ENCODE peak calls at places on chromosomes 11 and 22, in seven cellular contexts. Y is Jurkat, Clone E6-1; J is AG09309; A is ovary; R is colonic mucosa; S is AG10803; F is H7. C is an unnamed sample.

GRCh38 chr11:47004595-47005033 is 68.1 kb downstream of the CSTPP1 start:
- DNase-seq in F (no peak), J (peak), A (peak), Y (peak), R (peak), S (peak), C (no peak)

GRCh38 chr11:3162410-3163240 is 2.5 kb downstream of the OSBPL5 start:
- DNase-seq in S (no peak), Y (no peak), F (peak), A (peak), J (no peak), R (no peak), C (no peak)

GRCh38 chr11:66617148-66617814 is 851 bp downstream of the RBM14 start:
- DNase-seq in A (no peak), F (no peak), Y (no peak), R (no peak), S (peak), J (no peak), C (no peak)

GRCh38 chr22:45218974-45219373 is 21.7 kb downstream of the KIAA0930 start:
- DNase-seq in F (no peak), S (peak), Y (peak), R (no peak), J (no peak), A (no peak), C (peak)

GRCh38 chr11:83292709-83293435 is 6.7 kb upstream of the CCDC90B start:
- DNase-seq in F (peak), J (peak), R (peak), A (no peak), Y (peak), S (peak), C (peak)

GRCh38 chr11:124644426-124645280 is 22.0 kb downstream of the TBRG1 start:
- DNase-seq in Y (peak), A (peak), R (peak), S (peak), F (peak), J (no peak), C (no peak)

GRCh38 chr11:100719362-100719761 is 32.3 kb downstream of the ARHGAP42 start:
- DNase-seq in Y (no peak), F (peak), R (no peak), S (peak), J (no peak), A (no peak), C (no peak)

GRCh38 chr11:61747389-61748285 is 4.8 kb upstream of the MYRF start:
- DNase-seq in S (peak), R (peak), F (peak), J (no peak), Y (no peak), A (peak), C (no peak)

GRCh38 chr11:78694152-78694551 is 119.5 kb upstream of the NARS2 start:
- DNase-seq in F (no peak), J (no peak), R (no peak), S (no peak), A (no peak), Y (no peak), C (no peak)

GRCh38 chr11:112797653-112798293 is 163.4 kb upstream of the NCAM1 start:
- DNase-seq in F (peak), J (no peak), R (no peak), A (no peak), Y (no peak), S (peak), C (peak)

GRCh38 chr11:62242021-62242420 is at the start of gene SCGB1D2:
- DNase-seq in F (no peak), J (no peak), S (no peak), A (no peak), R (no peak), Y (no peak), C (no peak)

GRCh38 chr11:3109434-3109833 is 52.2 kb upstream of the CARS1 start:
- DNase-seq in A (peak), J (no peak), Y (no peak), S (no peak), F (peak), R (no peak), C (no peak)

GRCh38 chr11:20457001-20457768 is 69.7 kb downstream of the PRMT3 start:
- DNase-seq in A (no peak), F (no peak), S (no peak), J (no peak), R (no peak), Y (no peak), C (no peak)

GRCh38 chr22:45163074-45163416 is 680 bp upstream of the NUP50 start:
- DNase-seq in A (no peak), Y (no peak), R (no peak), J (no peak), S (peak), F (no peak), C (no peak)

DNA sequence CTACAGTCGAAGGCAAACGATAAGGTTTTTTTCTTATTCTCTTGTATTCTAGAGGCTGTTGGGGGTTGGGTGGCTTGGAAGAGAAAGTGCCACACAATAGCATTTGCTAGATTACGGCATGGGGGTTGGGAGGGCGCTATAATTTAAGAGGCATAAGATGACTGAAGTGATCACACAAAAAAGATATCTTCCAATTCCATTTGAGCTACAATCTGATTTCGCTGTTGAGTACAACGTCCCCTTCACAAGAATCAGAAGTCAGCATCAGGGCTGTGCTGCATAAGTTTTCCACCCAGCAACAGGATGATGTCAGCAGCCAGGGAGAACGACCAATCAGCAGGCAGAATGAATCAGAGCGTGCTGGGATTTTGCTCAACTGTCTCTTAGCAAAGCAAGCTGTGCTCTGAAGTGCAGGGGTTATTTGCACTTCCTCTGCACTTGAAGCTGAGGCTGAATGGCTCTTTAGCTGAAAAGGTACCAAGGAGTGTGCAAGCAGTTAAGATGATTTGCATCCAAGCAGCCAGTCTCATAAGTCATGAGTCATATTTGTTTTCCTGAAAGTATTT is 23.2 kb upstream of the SESN3 start:
- DNase-seq in A (peak), R (peak), F (peak), Y (peak), S (peak), J (peak), C (peak)
- H3K4me3 ChIP-seq in A (no peak), R (no peak), F (no peak), Y (peak), S (peak), J (peak), C (peak)

GRCh38 chr22:23896166-23896522 is 2.0 kb downstream of the MIF start:
- DNase-seq in A (no peak), Y (no peak), S (no peak), R (no peak), F (no peak), J (no peak), C (no peak)
- H3K4me3 ChIP-seq in A (no peak), Y (peak), S (no peak), R (no peak), F (no peak), J (no peak), C (peak)

GRCh38 chr11:34865261-34865660 is 50.9 kb downstream of the APIP start:
- DNase-seq in R (no peak), S (no peak), Y (no peak), J (no peak), F (no peak), A (no peak), C (no peak)

GRCh38 chr11:34869425-34869824 is 46.8 kb downstream of the APIP start:
- DNase-seq in F (peak), S (no peak), J (no peak), Y (peak), R (no peak), A (no peak), C (no peak)

GRCh38 chr11:34870548-34871209 is 45.5 kb downstream of the APIP start:
- DNase-seq in Y (no peak), R (no peak), S (no peak), J (no peak), F (no peak), A (no peak), C (no peak)

GRCh38 chr11:34863048-34863447 is 53.1 kb downstream of the APIP start:
- DNase-seq in F (no peak), Y (no peak), R (no peak), J (no peak), A (no peak), S (no peak), C (no peak)

DNA sequence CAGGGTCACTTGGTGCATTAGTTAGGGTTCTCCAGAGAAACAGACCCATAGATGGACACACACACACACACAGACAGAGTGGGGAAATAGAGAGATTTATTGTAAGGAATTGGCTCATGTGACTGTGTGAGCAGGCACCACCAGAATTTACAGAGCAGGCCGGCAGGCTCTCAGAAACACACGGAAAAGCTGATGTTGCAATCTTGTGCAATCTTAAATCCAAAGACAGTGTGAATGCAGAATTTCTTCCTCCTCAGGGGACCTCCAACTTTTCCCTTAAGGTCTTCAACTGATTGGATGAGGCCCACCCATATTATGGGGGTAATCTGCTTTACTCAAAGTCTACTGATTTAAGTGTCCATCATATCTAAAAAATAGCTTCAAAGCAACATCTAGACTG is 49.8 kb downstream of the APIP start:
- DNase-seq in R (no peak), A (no peak), Y (no peak), F (no peak), S (peak), J (peak), C (no peak)
- H3K4me3 ChIP-seq in R (no peak), A (no peak), Y (no peak), F (no peak), S (no peak), J (no peak), C (no peak)

DNA sequence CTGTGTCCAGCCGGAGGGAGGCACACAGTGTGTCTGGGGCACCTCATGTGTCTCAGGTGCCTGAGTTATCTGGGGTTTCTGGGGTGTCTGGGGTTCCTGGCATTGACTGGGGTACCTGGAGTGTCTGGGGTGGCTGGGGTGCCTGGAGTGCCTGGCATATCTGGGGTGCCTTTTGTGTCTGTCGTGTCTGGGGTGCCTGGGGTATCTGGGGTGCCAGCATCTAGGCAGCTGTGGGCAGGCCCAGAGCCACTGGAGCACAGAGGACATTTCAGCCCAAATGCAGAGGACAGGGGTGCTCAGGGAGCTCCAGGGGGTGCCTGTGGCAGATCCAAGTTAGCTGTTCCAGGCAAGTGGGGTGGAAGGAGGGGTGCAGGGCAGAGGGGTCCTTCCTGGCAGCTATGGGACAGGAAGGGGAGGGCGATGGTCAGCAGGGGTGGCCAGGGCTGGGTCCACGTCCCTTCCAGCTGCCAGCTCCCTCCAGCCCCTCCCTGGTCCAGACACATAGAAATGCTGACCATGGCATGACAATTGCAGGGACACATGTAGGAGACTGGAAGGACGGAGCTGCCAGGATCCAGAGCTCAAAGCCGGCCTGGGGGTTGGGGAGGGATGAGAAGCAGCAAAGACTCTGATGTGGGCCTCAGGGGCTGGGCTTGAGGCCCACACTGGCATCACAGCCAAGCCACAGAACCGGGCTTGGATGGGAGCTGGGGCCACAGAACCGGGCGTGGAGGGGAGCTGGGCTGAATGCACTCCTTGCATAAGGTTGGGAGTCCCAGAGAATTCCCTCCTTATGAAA is 133.0 kb downstream of the BRD1 start:
- DNase-seq in J (no peak), A (no peak), S (no peak), Y (no peak), F (no peak), R (no peak), C (no peak)
- H3K4me3 ChIP-seq in J (no peak), A (no peak), S (no peak), Y (no peak), F (no peak), R (no peak), C (no peak)

GRCh38 chr11:120432056-120433018 is 79.2 kb upstream of the GRIK4 start:
- DNase-seq in J (peak), S (peak), Y (no peak), F (no peak), A (no peak), R (peak), C (no peak)
- H3K4me3 ChIP-seq in J (no peak), S (peak), Y (no peak), F (no peak), A (no peak), R (no peak), C (no peak)

GRCh38 chr22:19285831-19286230 is 5.7 kb downstream of the CLTCL1 start:
- DNase-seq in F (no peak), J (no peak), A (no peak), R (no peak), S (no peak), Y (no peak), C (no peak)
- H3K4me3 ChIP-seq in F (no peak), J (no peak), A (no peak), R (no peak), S (no peak), Y (no peak), C (no peak)